ENCODE peak calls at places on chromosomes 6 and 20, in five cellular contexts. X is A549, M is tibial artery, O is stomach, D is aorta. V is an unnamed sample.

GRCh38 chr6:2503816-2504494 is 246.8 kb downstream of the MYLK4 start:
- DNase-seq in X (peak; percentile 77), M (no peak), O (no peak), D (no peak), V (no peak)

GRCh38 chr20:24144371-24144770 is 155.8 kb upstream of the GGTLC1 start:
- DNase-seq in X (no peak), M (no peak), O (no peak), D (no peak), V (no peak)

GRCh38 chr6:110689275-110689935 is 125.9 kb downstream of the CDK19 start:
- DNase-seq in X (no peak), M (no peak), O (no peak), D (no peak), V (no peak)

GRCh38 chr6:52644246-52644645 is 26.7 kb upstream of the TMEM14A start:
- DNase-seq in X (no peak), M (no peak), O (no peak), D (no peak), V (no peak)

GRCh38 chr6:125746731-125747588 is 2.5 kb upstream of the HEY2 start:
- DNase-seq in X (peak; percentile 27), M (peak; percentile 92), O (peak; percentile 60), D (peak; percentile 70), V (peak; percentile 86)

GRCh38 chr6:1406306-1407058 is 17.1 kb downstream of the FOXF2 start:
- DNase-seq in X (no peak), M (no peak), O (peak; percentile 24), D (no peak), V (peak; percentile 8)

GRCh38 chr6:149888659-149889058 is 9.3 kb downstream of the RAET1E start:
- DNase-seq in X (peak; percentile 33), M (no peak), O (no peak), D (no peak), V (no peak)

GRCh38 chr20:4263011-4263410 is 247.7 kb upstream of the RNF24 start:
- DNase-seq in X (no peak), M (no peak), O (no peak), D (no peak), V (no peak)

GRCh38 chr6:55069132-55069781 is 105.1 kb upstream of the HCRTR2 start:
- DNase-seq in X (peak; percentile 12), M (no peak), O (peak; percentile 32), D (no peak), V (peak; percentile 51)

GRCh38 chr6:160428069-160428430 is 79.9 kb downstream of the SLC22A3 start:
- DNase-seq in X (no peak), M (peak; percentile 49), O (peak; percentile 83), D (peak; percentile 63), V (peak; percentile 87)

GRCh38 chr6:36244641-36245280 is 25.1 kb upstream of the PNPLA1 start:
- DNase-seq in X (no peak), M (no peak), O (no peak), D (no peak), V (no peak)

GRCh38 chr6:152233547-152234320 is 403.4 kb downstream of the SYNE1 start:
- DNase-seq in X (no peak), M (no peak), O (no peak), D (no peak), V (no peak)
- H3K27ac ChIP-seq in X (no peak overlapping the region), M (peak overlapping the region; percentile 49), O (no peak overlapping the region), D (no peak overlapping the region), V (no peak overlapping the region)

DNA sequence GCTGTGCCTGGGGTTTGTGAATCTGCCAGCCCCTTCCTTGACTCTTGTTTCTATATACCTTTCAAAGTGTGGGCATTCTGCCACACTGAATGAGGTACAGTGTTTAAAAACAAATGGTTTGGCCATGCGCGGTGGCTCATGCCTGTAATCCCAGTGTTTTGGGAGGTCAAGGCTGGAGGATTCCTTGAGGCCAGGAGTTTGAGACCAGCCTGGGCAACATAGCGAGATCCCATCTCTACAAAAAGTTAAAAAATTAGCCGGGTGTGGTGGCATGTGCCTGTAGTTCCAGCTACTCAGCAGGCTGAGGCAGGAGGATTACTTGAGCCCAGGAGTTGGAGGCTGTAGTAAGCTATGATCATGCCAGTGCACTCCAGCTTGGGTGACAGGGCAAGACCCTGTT is 5.8 kb downstream of the FAM83D start:
- DNase-seq in X (no peak), M (no peak), O (no peak), D (no peak), V (no peak)
- H3K4me3 ChIP-seq in X (no peak overlapping the region), M (no peak overlapping the region), O (no peak overlapping the region), D (no peak overlapping the region), V (no peak overlapping the region)

GRCh38 chr20:62823688-62824475 is 7.0 kb downstream of the COL9A3 start:
- DNase-seq in X (no peak), M (no peak), O (no peak), D (no peak), V (no peak)

GRCh38 chr20:62824476-62825287 is 7.8 kb downstream of the COL9A3 start:
- DNase-seq in X (no peak), M (no peak), O (peak; percentile 85), D (no peak), V (no peak)

GRCh38 chr20:62821726-62822210 is 4.9 kb downstream of the COL9A3 start:
- DNase-seq in X (no peak), M (no peak), O (no peak), D (no peak), V (no peak)

GRCh38 chr20:62822239-62822787 is 5.5 kb downstream of the COL9A3 start:
- DNase-seq in X (no peak), M (no peak), O (no peak), D (no peak), V (no peak)

GRCh38 chr20:62822788-62823651 is 6.2 kb downstream of the COL9A3 start:
- DNase-seq in X (peak; percentile 88), M (no peak), O (peak; percentile 74), D (no peak), V (no peak)
- H3K4me1 ChIP-seq in X (peaks cover 48% of the 10 kb centered on the region), M (peaks cover 8% of the 10 kb centered on the region), O (peaks cover 44% of the 10 kb centered on the region), D (no peaks in the 10 kb centered on the region), V (peaks cover 17% of the 10 kb centered on the region)

GRCh38 chr6:134523903-134524302 is 206.0 kb upstream of the SGK1 start:
- DNase-seq in X (no peak), M (no peak), O (no peak), D (no peak), V (no peak)
- H3K27ac ChIP-seq in X (peak overlapping the region; percentile 32), M (no peak overlapping the region), O (no peak overlapping the region), D (no peak overlapping the region), V (no peak overlapping the region)

GRCh38 chr20:56429496-56429895 is 17.4 kb downstream of the CASS4 start:
- DNase-seq in X (no peak), M (no peak), O (no peak), D (no peak), V (no peak)
- H3K4me3 ChIP-seq in X (no peak overlapping the region), M (no peak overlapping the region), O (no peak overlapping the region), D (no peak overlapping the region), V (no peak overlapping the region)

DNA sequence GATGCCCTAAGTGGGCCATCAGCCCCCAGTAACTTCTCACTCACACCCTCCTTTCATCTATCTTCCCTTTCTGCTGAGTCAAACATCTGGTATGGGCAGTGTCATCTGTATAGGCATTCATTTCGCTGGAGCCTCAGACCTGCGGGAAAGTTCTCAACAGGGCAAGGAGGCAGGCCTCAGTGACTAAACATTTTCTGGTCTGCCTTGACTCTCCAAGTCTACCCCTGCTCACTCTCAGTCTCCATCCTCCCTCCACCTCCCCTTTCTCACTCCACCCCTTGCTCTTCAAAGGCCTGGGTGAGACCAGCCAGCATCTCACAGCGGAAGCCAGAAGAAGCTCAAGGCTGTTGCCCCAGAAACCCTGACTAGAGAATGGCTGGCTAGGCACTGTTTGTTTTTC is 105.0 kb upstream of the BEND6 start:
- DNase-seq in X (no peak), M (no peak), O (no peak), D (no peak), V (peak; percentile 20)
- H3K4me1 ChIP-seq in X (peaks cover 40% of the 10 kb centered on the region), M (no peaks in the 10 kb centered on the region), O (peaks cover 10% of the 10 kb centered on the region), D (no peaks in the 10 kb centered on the region), V (no peaks in the 10 kb centered on the region)

DNA sequence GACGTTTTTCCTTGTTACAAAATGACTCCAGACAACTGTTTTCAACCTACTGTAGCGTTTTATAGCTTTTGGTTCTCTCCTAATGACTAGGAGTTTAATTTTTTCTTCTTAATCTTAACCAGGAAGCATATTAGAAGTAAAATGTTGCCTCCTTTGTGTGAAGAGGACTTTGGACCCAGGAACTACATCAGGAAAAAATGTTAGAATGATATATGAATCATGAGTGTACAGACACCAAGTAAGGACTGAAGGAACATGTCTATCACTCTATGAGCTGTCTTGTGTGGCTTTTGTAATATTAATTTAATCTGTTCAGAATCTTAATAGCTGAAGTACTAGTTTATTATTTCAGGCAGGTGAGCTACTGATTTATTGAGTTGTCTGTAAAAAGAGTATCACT is 71.0 kb upstream of the MARCKS start:
- DNase-seq in X (peak; percentile 77), M (no peak), O (no peak), D (no peak), V (no peak)
- H3K27ac ChIP-seq in X (peak overlapping the region; percentile 68), M (no peak overlapping the region), O (peak overlapping the region; percentile 60), D (no peak overlapping the region), V (no peak overlapping the region)

DNA sequence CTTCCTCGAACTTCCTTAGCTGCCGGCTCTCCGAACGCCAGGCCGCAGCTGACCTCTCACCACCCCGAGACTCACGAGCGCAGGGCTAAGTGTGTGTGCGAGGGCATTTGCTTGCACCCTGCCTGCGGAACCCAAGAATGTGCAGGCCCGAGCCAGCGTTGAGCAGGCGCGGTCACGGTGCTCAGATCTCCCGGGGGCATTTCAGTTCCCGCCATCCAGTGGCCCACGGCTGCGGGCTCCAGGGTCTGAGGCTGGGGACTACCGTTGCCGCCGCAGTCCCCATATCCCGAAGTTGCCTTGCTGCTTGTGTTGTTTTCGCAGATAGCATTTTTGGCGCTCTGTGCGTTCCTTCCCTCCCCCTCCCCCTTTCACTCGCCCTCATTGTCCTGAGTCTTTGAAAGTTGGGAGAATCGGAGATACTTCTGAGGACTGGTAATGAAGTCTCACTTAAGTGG is 1.7 kb downstream of the NR2E1 start:
- DNase-seq in X (no peak), M (no peak), O (no peak), D (no peak), V (no peak)
- H3K4me3 ChIP-seq in X (no peak overlapping the region), M (no peak overlapping the region), O (no peak overlapping the region), D (no peak overlapping the region), V (no peak overlapping the region)

GRCh38 chr6:156980515-156980914 is 203.3 kb downstream of the ARID1B start:
- DNase-seq in X (no peak), M (no peak), O (no peak), D (no peak), V (no peak)
- H3K4me1 ChIP-seq in X (peaks cover 28% of the 10 kb centered on the region), M (no peaks in the 10 kb centered on the region), O (peaks cover 34% of the 10 kb centered on the region), D (peaks cover 8% of the 10 kb centered on the region), V (peaks cover 8% of the 10 kb centered on the region)

V was measured in testis.